ENCODE peak calls at places on chromosomes 4 and X, in eight cellular contexts. One of them, this sample, is unnamed.

GRCh38 chr4:38788327-38788726 is 5.5 kb upstream of the TLR10 start:
- DNase-seq in NCI-H1436: no peak
- DNase-seq in cardiac fibroblast: peak
- DNase-seq in ureter: no peak
- DNase-seq in fibroblast of mammary gland: peak
- DNase-seq in left cardiac atrium: no peak
- DNase-seq in breast epithelium: no peak
- DNase-seq in transverse colon: no peak
- DNase-seq in this sample: no peak

GRCh38 chrX:40891798-40892197 is 156.5 kb upstream of the MED14 start:
- DNase-seq in NCI-H1436: no peak
- DNase-seq in cardiac fibroblast: no peak
- DNase-seq in ureter: no peak
- DNase-seq in fibroblast of mammary gland: no peak
- DNase-seq in left cardiac atrium: no peak
- DNase-seq in breast epithelium: no peak
- DNase-seq in transverse colon: no peak
- DNase-seq in this sample: no peak

GRCh38 chr4:186739802-186740434 is 16.3 kb upstream of the FAT1 start:
- DNase-seq in NCI-H1436: no peak
- DNase-seq in cardiac fibroblast: no peak
- DNase-seq in ureter: no peak
- DNase-seq in fibroblast of mammary gland: no peak
- DNase-seq in left cardiac atrium: no peak
- DNase-seq in breast epithelium: no peak
- DNase-seq in transverse colon: peak
- DNase-seq in this sample: no peak

GRCh38 chrX:17710836-17711235 is 26.5 kb upstream of the SCML1 start:
- DNase-seq in NCI-H1436: no peak
- DNase-seq in cardiac fibroblast: no peak
- DNase-seq in ureter: no peak
- DNase-seq in fibroblast of mammary gland: no peak
- DNase-seq in left cardiac atrium: no peak
- DNase-seq in breast epithelium: no peak
- DNase-seq in transverse colon: no peak
- DNase-seq in this sample: no peak

GRCh38 chr4:77349796-77350195 is 192.8 kb downstream of the CCNG2 start:
- DNase-seq in NCI-H1436: no peak
- DNase-seq in cardiac fibroblast: peak
- DNase-seq in ureter: no peak
- DNase-seq in fibroblast of mammary gland: peak
- DNase-seq in left cardiac atrium: no peak
- DNase-seq in breast epithelium: no peak
- DNase-seq in transverse colon: no peak
- DNase-seq in this sample: no peak

GRCh38 chr4:29085748-29086147 is 1634.4 kb upstream of the PCDH7 start:
- DNase-seq in NCI-H1436: no peak
- DNase-seq in cardiac fibroblast: no peak
- DNase-seq in ureter: no peak
- DNase-seq in fibroblast of mammary gland: no peak
- DNase-seq in left cardiac atrium: no peak
- DNase-seq in breast epithelium: no peak
- DNase-seq in transverse colon: no peak
- DNase-seq in this sample: no peak

GRCh38 chrX:48714573-48714972 is 18.0 kb downstream of the SUV39H1 start:
- DNase-seq in NCI-H1436: no peak
- DNase-seq in cardiac fibroblast: peak
- DNase-seq in ureter: no peak
- DNase-seq in fibroblast of mammary gland: peak
- DNase-seq in left cardiac atrium: no peak
- DNase-seq in breast epithelium: no peak
- DNase-seq in transverse colon: no peak
- DNase-seq in this sample: no peak

GRCh38 chrX:40581333-40581910 is 652 bp downstream of the ATP6AP2 start:
- DNase-seq in NCI-H1436: no peak
- DNase-seq in cardiac fibroblast: peak
- DNase-seq in ureter: no peak
- DNase-seq in fibroblast of mammary gland: peak
- DNase-seq in left cardiac atrium: no peak
- DNase-seq in breast epithelium: no peak
- DNase-seq in transverse colon: no peak
- DNase-seq in this sample: peak

GRCh38 chr4:10582059-10582686 is 102.4 kb downstream of the CLNK start:
- DNase-seq in NCI-H1436: peak
- DNase-seq in cardiac fibroblast: peak
- DNase-seq in ureter: no peak
- DNase-seq in fibroblast of mammary gland: peak
- DNase-seq in left cardiac atrium: no peak
- DNase-seq in breast epithelium: peak
- DNase-seq in transverse colon: peak
- DNase-seq in this sample: peak

GRCh38 chr4:187172340-187172761 is 448.7 kb upstream of the FAT1 start:
- DNase-seq in NCI-H1436: no peak
- DNase-seq in cardiac fibroblast: peak
- DNase-seq in ureter: no peak
- DNase-seq in fibroblast of mammary gland: peak
- DNase-seq in left cardiac atrium: no peak
- DNase-seq in breast epithelium: no peak
- DNase-seq in transverse colon: peak
- DNase-seq in this sample: no peak

This sample was measured in caudate nucleus.